ENCODE peak calls at places on chromosomes 3 and 15, in four cellular contexts. V, Q, F and O are unnamed samples.

GRCh38 chr3:56076746-56077145 is 391.5 kb downstream of the ERC2 start:
- DNase-seq in V (no peak), Q (no peak), F (no peak), O (no peak)

GRCh38 chr3:182793663-182794454 is 555 bp downstream of the ATP11B start:
- DNase-seq in V (peak), Q (peak), F (peak), O (peak)

GRCh38 chr3:185733980-185734724 is 90.7 kb downstream of the IGF2BP2 start:
- DNase-seq in V (peak), Q (no peak), F (no peak), O (no peak)

GRCh38 chr15:81312790-81313543 is 11.0 kb downstream of the STARD5 start:
- DNase-seq in V (peak), Q (no peak), F (no peak), O (no peak)

GRCh38 chr3:16114381-16114916 is 60.0 kb upstream of the GALNT15 start:
- DNase-seq in V (no peak), Q (no peak), F (no peak), O (no peak)

GRCh38 chr3:61589856-61590255 is 28.5 kb downstream of the PTPRG start:
- DNase-seq in V (peak), Q (no peak), F (no peak), O (no peak)

GRCh38 chr15:74168673-74169274 is 4.7 kb upstream of the ISLR start:
- DNase-seq in V (peak), Q (no peak), F (no peak), O (no peak)

GRCh38 chr15:64749999-64750657 is 25.3 kb downstream of the RBPMS2 start:
- DNase-seq in V (peak), Q (no peak), F (no peak), O (no peak)

GRCh38 chr15:32870240-32871033 is 152.6 kb downstream of the GREM1 start:
- DNase-seq in V (peak), Q (no peak), F (peak), O (no peak)

GRCh38 chr15:95883064-95883463 is 447.4 kb upstream of the NR2F2 start:
- DNase-seq in V (no peak), Q (no peak), F (no peak), O (no peak)

GRCh38 chr15:38558714-38559059 is 5.9 kb downstream of the RASGRP1 start:
- DNase-seq in V (peak), Q (no peak), F (no peak), O (no peak)

GRCh38 chr3:41075958-41076357 is 123.3 kb upstream of the CTNNB1 start:
- DNase-seq in V (no peak), Q (no peak), F (no peak), O (no peak)

GRCh38 chr15:63012444-63012843 is 30.1 kb upstream of the TPM1 start:
- DNase-seq in V (no peak), Q (no peak), F (no peak), O (no peak)

GRCh38 chr15:64187396-64188191 is 24.8 kb upstream of the PPIB start:
- DNase-seq in V (no peak), Q (no peak), F (no peak), O (no peak)